ENCODE peak calls at places on chromosome 22, in seven cellular contexts. V is WTC11, B is GM10248, G is adrenal gland, Q is coronary artery, X is cardiac fibroblast, H is pancreas. M is an unnamed sample.

GRCh38 chr22:27196483-27196882 is 539.1 kb downstream of the MIAT start:
- DNase-seq in V (no peak), X (no peak), H (no peak), B (no peak), Q (peak), G (no peak), M (no peak)

GRCh38 chr22:49589811-49590210 is 237.9 kb downstream of the BRD1 start:
- DNase-seq in Q (no peak), H (no peak), V (peak), X (no peak), B (no peak), G (no peak), M (no peak)

GRCh38 chr22:32204856-32205722 is at the start of gene RFPL2:
- DNase-seq in B (peak), Q (no peak), X (peak), G (peak), H (no peak), V (peak), M (no peak)

GRCh38 chr22:21100149-21101032 is 54.6 kb downstream of the LRRC74B start:
- DNase-seq in Q (no peak), B (no peak), H (no peak), G (no peak), X (no peak), V (no peak), M (no peak)

GRCh38 chr22:49423125-49423650 is 404.5 kb downstream of the BRD1 start:
- DNase-seq in Q (no peak), H (no peak), B (no peak), X (no peak), G (no peak), V (no peak), M (no peak)

GRCh38 chr22:36594569-36594968 is 65.6 kb upstream of the EIF3D start:
- DNase-seq in Q (no peak), V (no peak), B (no peak), H (no peak), X (no peak), G (no peak), M (no peak)

GRCh38 chr22:24379536-24379935 is 47.9 kb upstream of the ADORA2A start:
- DNase-seq in B (no peak), G (no peak), Q (no peak), V (no peak), X (peak), H (no peak), M (no peak)

GRCh38 chr22:30909306-30909705 is 59.3 kb downstream of the MORC2 start:
- DNase-seq in B (no peak), X (no peak), G (no peak), H (no peak), V (no peak), Q (no peak), M (peak)

GRCh38 chr22:44898236-44898635 is 111.6 kb downstream of the PHF21B start:
- DNase-seq in G (no peak), Q (peak), X (no peak), V (no peak), B (no peak), H (no peak), M (peak)

GRCh38 chr22:19853058-19853878 is 1.4 kb downstream of the GNB1L start:
- DNase-seq in B (peak), Q (no peak), X (no peak), H (no peak), G (peak), V (no peak), M (no peak)

GRCh38 chr22:37175414-37176144 is 12.5 kb downstream of the C1QTNF6 start:
- DNase-seq in B (no peak), Q (peak), X (no peak), V (peak), G (peak), H (peak), M (no peak)

GRCh38 chr22:44957267-44957905 is 52.4 kb downstream of the PHF21B start:
- DNase-seq in Q (no peak), G (no peak), X (no peak), V (peak), H (no peak), B (no peak), M (no peak)

GRCh38 chr22:44587911-44588310 is 89.9 kb upstream of the RTL6 start:
- DNase-seq in B (no peak), X (no peak), Q (no peak), V (no peak), G (no peak), H (no peak), M (no peak)

GRCh38 chr22:32897400-32897799 is 95.9 kb downstream of the TIMP3 start:
- DNase-seq in B (no peak), X (peak), H (no peak), G (no peak), Q (no peak), V (no peak), M (no peak)

GRCh38 chr22:37122598-37123180 is 13.2 kb upstream of the TMPRSS6 start:
- DNase-seq in Q (no peak), B (no peak), H (no peak), X (no peak), G (no peak), V (no peak), M (no peak)

GRCh38 chr22:45612451-45612901 is 59.2 kb upstream of the ATXN10 start:
- DNase-seq in B (no peak), H (no peak), X (peak), Q (no peak), V (no peak), G (peak), M (no peak)

GRCh38 chr22:49163960-49164690 is 663.5 kb downstream of the BRD1 start:
- DNase-seq in B (no peak), Q (no peak), V (no peak), X (no peak), H (peak), G (no peak), M (no peak)

DNA sequence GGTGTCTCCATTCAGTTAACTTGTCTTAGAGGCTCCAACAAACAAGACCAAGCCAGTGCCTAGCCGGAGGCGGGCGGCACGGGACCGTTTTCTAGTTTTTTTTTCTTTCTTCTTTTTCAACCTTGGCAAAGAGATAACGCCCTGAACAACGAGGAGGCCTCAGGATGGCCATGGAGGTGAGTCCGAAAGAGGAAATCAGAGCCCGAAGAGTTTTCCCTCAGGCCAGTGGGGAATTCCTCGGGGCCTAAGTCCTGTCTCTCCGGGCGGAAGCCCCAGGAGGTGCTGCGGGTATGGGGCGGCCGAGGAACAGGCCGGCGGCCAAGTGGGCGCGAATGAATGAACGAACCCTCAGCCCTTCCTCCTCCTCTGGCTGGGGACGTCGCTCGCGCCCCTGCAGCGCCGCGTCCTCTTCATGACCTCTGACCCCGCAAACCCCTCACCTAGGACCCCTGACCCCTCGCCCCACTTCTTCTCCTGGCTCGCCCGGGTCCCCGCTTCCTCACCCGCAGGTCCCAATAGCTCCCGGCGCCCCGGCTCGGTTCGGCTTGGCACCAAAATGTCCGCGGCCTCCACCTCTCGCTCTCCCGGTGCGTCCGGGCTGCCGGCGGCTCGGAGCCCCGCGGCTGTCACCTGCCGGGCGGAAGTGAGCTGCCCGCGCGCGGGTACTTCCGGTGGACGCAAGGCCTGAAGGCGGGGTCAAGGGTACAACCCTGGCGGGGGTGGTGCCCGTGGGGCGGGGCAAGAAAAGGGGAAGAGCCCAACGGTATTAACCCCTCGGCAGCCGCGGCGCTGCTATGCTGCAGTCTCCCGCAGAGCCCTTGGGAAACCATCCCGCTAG is at the start of gene AP1B1:
- DNase-seq in V (peak), Q (peak), B (peak), H (peak), X (peak), G (peak), M (peak)
- TF ChIP-seq CTCF in V (no peak), Q (no peak), B (no peak), H (no peak), X (no peak), G (no peak), M (no peak)

GRCh38 chr22:35381424-35381772 is 502 bp downstream of the HMOX1 start:
- DNase-seq in V (no peak), Q (no peak), H (no peak), X (no peak), B (no peak), G (no peak), M (no peak)

GRCh38 chr22:35378547-35379078 is 2.3 kb upstream of the HMOX1 start:
- DNase-seq in V (no peak), B (no peak), X (no peak), G (no peak), Q (no peak), H (no peak), M (no peak)

GRCh38 chr22:35380013-35380412 is 883 bp upstream of the HMOX1 start:
- DNase-seq in Q (no peak), G (peak), X (peak), B (no peak), H (no peak), V (no peak), M (no peak)

GRCh38 chr22:35379146-35379993 is 1.5 kb upstream of the HMOX1 start:
- DNase-seq in G (no peak), Q (no peak), H (no peak), B (no peak), V (no peak), X (no peak), M (no peak)

DNA sequence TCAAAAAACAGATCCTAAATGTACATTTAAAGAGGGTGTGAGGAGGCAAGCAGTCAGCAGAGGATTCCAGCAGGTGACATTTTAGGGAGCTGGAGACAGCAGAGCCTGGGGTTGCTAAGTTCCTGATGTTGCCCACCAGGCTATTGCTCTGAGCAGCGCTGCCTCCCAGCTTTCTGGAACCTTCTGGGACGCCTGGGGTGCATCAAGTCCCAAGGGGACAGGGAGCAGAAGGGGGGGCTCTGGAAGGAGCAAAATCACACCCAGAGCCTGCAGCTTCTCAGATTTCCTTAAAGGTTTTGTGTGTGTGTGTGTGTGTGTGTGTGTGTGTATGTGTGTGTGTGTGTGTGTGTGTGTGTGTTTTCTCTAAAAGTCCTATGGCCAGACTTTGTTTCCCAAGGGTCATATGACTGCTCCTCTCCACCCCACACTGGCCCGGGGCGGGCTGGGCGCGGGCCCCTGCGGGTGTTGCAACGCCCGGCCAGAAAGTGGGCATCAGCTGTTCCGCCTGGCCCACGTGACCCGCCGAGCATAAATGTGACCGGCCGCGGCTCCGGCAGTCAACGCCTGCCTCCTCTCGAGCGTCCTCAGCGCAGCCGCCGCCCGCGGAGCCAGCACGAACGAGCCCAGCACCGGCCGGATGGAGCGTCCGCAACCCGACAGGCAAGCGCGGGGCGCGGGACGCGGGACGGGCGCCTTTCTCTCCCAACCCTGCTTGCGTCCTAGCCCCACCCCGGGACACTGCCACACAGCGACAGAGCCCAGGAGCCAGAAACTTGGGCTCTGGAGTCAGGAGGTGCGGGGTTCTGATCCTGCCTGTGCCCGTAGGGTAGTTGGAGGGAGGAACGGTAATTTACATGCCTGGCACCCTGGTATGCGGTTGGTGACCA is at the start of gene HMOX1:
- DNase-seq in H (peak), G (peak), X (peak), Q (peak), B (peak), V (peak), M (peak)
- TF ChIP-seq CTCF in H (no peak), G (no peak), X (no peak), Q (no peak), B (peak), V (no peak), M (no peak)

GRCh38 chr22:47176573-47177333 is 414.3 kb downstream of the TBC1D22A start:
- DNase-seq in X (no peak), G (no peak), Q (peak), B (no peak), V (no peak), H (peak), M (peak)

GRCh38 chr22:47175761-47176359 is 413.4 kb downstream of the TBC1D22A start:
- DNase-seq in V (no peak), H (peak), X (no peak), B (no peak), G (no peak), Q (peak), M (peak)

GRCh38 chr22:47180796-47181195 is 418.3 kb downstream of the TBC1D22A start:
- DNase-seq in X (no peak), V (no peak), H (no peak), B (no peak), Q (no peak), G (no peak), M (no peak)

GRCh38 chr22:47177334-47177815 is 414.9 kb downstream of the TBC1D22A start:
- DNase-seq in B (no peak), G (no peak), Q (peak), V (no peak), X (no peak), H (no peak), M (peak)

DNA sequence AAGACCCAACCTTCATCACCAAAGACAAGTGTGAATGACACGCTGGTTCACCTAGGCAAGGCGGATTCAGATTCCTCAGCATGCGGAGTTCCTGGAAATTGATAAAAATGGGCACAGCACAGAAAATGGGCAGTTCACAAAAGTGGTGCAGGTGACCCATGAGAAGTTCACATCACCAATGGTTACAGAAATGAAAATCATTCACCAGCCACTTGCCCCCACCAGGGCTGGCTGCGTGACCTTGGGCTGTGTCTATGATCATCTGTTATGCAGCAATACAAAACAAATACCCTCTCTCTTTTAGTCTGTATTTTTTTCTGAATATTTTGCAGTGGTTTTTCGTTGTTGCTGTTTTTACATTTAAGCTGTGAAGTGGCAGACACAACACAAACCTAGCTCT is 415.9 kb downstream of the TBC1D22A start:
- DNase-seq in G (no peak), B (no peak), V (no peak), Q (peak), H (no peak), X (no peak), M (peak)
- TF ChIP-seq CTCF in G (no peak), B (no peak), V (no peak), Q (no peak), H (no peak), X (no peak), M (no peak)

GRCh38 chr22:41838842-41839618 is 6.1 kb downstream of the SREBF2 start:
- DNase-seq in H (no peak), G (no peak), X (no peak), B (no peak), V (no peak), Q (no peak), M (no peak)
- TF ChIP-seq CTCF in H (no peak), G (no peak), X (no peak), B (no peak), V (no peak), Q (no peak), M (no peak)

GRCh38 chr22:43136255-43136654 is 6.9 kb downstream of the MCAT start:
- DNase-seq in Q (no peak), B (peak), H (peak), X (peak), V (peak), G (peak), M (no peak)
- TF ChIP-seq CTCF in Q (peak), B (peak), H (peak), X (peak), V (no peak), G (peak), M (peak)

GRCh38 chr22:47734511-47734910 is 972.1 kb downstream of the TBC1D22A start:
- DNase-seq in Q (no peak), X (no peak), G (no peak), H (no peak), B (no peak), V (no peak), M (no peak)
- TF ChIP-seq CTCF in Q (no peak), X (no peak), G (no peak), H (no peak), B (no peak), V (no peak), M (no peak)

GRCh38 chr22:38239101-38239761 is 33.6 kb downstream of the TMEM184B start:
- DNase-seq in Q (peak), B (no peak), G (peak), H (no peak), V (no peak), X (peak), M (no peak)
- TF ChIP-seq CTCF in Q (peak), B (no peak), G (no peak), H (no peak), V (no peak), X (peak), M (no peak)

DNA sequence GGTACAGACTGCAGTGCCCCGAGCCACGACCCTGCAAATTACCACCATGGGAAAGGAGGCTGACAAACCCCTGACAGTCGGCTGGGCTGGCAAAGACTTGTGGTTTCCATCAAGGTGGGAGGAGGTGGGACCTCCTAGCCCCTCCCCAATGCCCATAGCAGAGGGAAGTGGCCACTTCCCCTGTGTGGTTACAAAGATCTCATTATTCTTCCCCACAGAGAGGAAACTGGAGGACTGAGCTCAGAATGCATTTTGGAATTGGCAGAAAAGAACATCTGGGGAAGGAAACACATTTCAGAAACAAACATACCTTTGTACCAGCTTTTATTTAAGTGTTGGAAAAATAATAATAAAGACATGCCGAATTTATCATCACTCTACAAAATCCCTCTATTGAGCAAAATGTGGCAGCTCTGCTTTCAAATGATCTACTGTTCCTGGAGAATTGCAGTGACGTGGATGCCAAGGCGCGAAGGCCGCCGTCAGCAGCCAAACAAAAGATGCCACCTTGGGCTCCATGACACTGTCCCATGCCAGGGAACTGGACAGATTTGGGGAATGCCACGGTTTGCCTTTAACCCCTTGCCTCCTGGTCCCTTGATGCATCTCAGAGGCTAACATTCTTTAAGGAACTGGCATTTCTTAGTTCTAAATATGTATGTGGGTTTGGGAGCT is 169.6 kb downstream of the CRYBB2 start:
- DNase-seq in X (no peak), B (no peak), H (no peak), V (no peak), Q (no peak), G (no peak), M (no peak)
- TF ChIP-seq CTCF in X (no peak), B (no peak), H (no peak), V (no peak), Q (no peak), G (no peak), M (no peak)

GRCh38 chr22:46942816-46943783 is 180.7 kb downstream of the TBC1D22A start:
- DNase-seq in G (peak), Q (no peak), B (no peak), X (peak), V (no peak), H (no peak), M (no peak)

GRCh38 chr22:46945481-46945880 is 183.0 kb downstream of the TBC1D22A start:
- DNase-seq in H (no peak), G (no peak), V (no peak), X (no peak), B (no peak), Q (no peak), M (no peak)

GRCh38 chr22:46946383-46946965 is 184.0 kb downstream of the TBC1D22A start:
- DNase-seq in Q (no peak), B (no peak), G (no peak), H (no peak), V (no peak), X (no peak), M (peak)

GRCh38 chr22:46937939-46938338 is 175.5 kb downstream of the TBC1D22A start:
- DNase-seq in G (no peak), Q (no peak), X (no peak), B (no peak), V (no peak), H (no peak), M (no peak)

GRCh38 chr22:46941958-46942815 is 179.7 kb downstream of the TBC1D22A start:
- DNase-seq in B (no peak), X (no peak), Q (no peak), H (no peak), G (no peak), V (no peak), M (no peak)
- TF ChIP-seq CTCF in B (no peak), X (no peak), Q (no peak), H (no peak), G (no peak), V (no peak), M (no peak)

DNA sequence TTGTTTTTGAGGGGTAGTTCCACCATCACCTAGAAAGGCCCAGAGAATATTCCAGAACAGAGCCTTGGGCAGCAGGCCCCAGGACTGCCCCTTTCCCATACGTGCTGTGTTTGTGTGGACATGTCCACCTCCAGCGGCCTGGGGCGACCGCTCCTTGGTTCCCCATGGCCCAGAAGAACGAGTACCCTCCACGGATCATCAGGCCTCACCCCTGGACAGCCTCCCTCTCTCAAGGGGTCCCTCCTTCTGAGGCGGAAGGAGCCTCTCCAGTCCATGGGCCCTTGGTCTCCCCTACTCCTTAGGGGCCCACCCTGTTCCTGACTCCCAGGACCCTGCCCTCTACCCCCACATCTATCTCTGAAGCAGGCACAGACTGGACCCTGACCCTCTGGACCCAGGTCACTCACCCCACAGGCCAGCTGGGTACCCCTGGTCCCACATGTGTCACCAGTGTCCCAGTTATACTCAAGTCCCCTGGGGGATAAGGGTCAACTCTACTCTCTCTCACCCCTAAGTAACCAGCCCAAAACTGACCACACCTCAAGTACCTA is 32.6 kb downstream of the IGLL5 start:
- DNase-seq in X (no peak), V (no peak), G (no peak), Q (no peak), H (no peak), B (no peak), M (no peak)
- TF ChIP-seq CTCF in X (no peak), V (no peak), G (no peak), Q (no peak), H (no peak), B (no peak), M (no peak)